ENCODE peak calls at places on chromosomes 11 and 22, in five cellular contexts. H is Ammon's horn, Q is AG08396, O is fibroblast of the aortic adventitia, N is lung. T is an unnamed sample.
A peak's percentile ranks its signal among the peaks of the same experiment; 100 is the strongest.

GRCh38 chr11:42244376-42244775 is 784.9 kb upstream of the LRRC4C start:
- DNase-seq in H (no peak), Q (no peak), O (no peak), N (no peak), T (no peak)

GRCh38 chr11:7677801-7678201 is 4.5 kb upstream of the CYB5R2 start:
- DNase-seq in H (no peak), Q (no peak), O (peak; percentile 56), N (no peak), T (no peak)

GRCh38 chr22:27987557-27987956 is 68.5 kb upstream of the PITPNB start:
- DNase-seq in H (no peak), Q (peak; percentile 70), O (peak; percentile 19), N (no peak), T (peak; percentile 43)

GRCh38 chr22:24059121-24059520 is 48.0 kb downstream of the CABIN1 start:
- DNase-seq in H (no peak), Q (peak; percentile 81), O (peak; percentile 98), N (no peak), T (no peak)

GRCh38 chr11:133821776-133822175 is 23.5 kb downstream of the SPATA19 start:
- DNase-seq in H (peak; percentile 81), Q (no peak), O (no peak), N (peak; percentile 56), T (peak; percentile 69)

GRCh38 chr11:133163463-133164419 is 368.6 kb downstream of the OPCML start:
- DNase-seq in H (peak; percentile 80), Q (peak; percentile 15), O (peak; percentile 2), N (no peak), T (peak; percentile 75)

GRCh38 chr11:63564056-63564784 is 1.0 kb upstream of the PLAAT2 start:
- DNase-seq in H (peak; percentile 73), Q (no peak), O (no peak), N (peak; percentile 29), T (no peak)

GRCh38 chr22:29023172-29023796 is 38.3 kb downstream of the C22orf31 start:
- DNase-seq in H (no peak), Q (no peak), O (no peak), N (no peak), T (no peak)

GRCh38 chr22:47804281-47804680 is 1041.8 kb downstream of the TBC1D22A start:
- DNase-seq in H (no peak), Q (no peak), O (no peak), N (no peak), T (no peak)

GRCh38 chr22:35630387-35630793 is 13.3 kb upstream of the MB start:
- DNase-seq in H (no peak), Q (peak; percentile 58), O (peak; percentile 45), N (no peak), T (no peak)

GRCh38 chr11:71156301-71156700 is 96.1 kb downstream of the SHANK2 start:
- DNase-seq in H (no peak), Q (no peak), O (no peak), N (no peak), T (no peak)

GRCh38 chr11:130947058-130947457 is 30.8 kb upstream of the SNX19 start:
- DNase-seq in H (no peak), Q (no peak), O (no peak), N (no peak), T (no peak)

GRCh38 chr11:118610773-118611432 is 3.5 kb downstream of the PHLDB1 start:
- DNase-seq in H (peak; percentile 70), Q (peak; percentile 60), O (peak; percentile 64), N (peak; percentile 82), T (peak; percentile 81)

GRCh38 chr11:132234878-132235277 is 864.5 kb downstream of the NTM start:
- DNase-seq in H (no peak), Q (peak; percentile 50), O (peak; percentile 58), N (no peak), T (no peak)

GRCh38 chr11:33970984-33971466 is 79.1 kb upstream of the LMO2 start:
- DNase-seq in H (peak; percentile 81), Q (peak; percentile 58), O (peak; percentile 81), N (peak; percentile 47), T (peak; percentile 73)

GRCh38 chr11:9092085-9092484 is 686 bp upstream of the SCUBE2 start:
- DNase-seq in H (no peak), Q (no peak), O (no peak), N (no peak), T (no peak)

GRCh38 chr11:10450451-10451398 is 4.3 kb upstream of the AMPD3 start:
- DNase-seq in H (peak; percentile 35), Q (peak; percentile 60), O (no peak), N (peak; percentile 71), T (peak; percentile 66)

GRCh38 chr11:117096140-117096972 is 1.9 kb downstream of the SIK3 start:
- DNase-seq in H (peak; percentile 88), Q (peak; percentile 31), O (no peak), N (no peak), T (peak; percentile 70)

GRCh38 chr11:79902493-79902892 is 461.7 kb upstream of the TENM4 start:
- DNase-seq in H (no peak), Q (peak; percentile 5), O (no peak), N (no peak), T (no peak)

GRCh38 chr11:2816517-2816916 is 69.1 kb downstream of the CDKN1C start:
- DNase-seq in H (no peak), Q (no peak), O (no peak), N (no peak), T (no peak)

GRCh38 chr11:125517116-125517804 is 21.2 kb upstream of the FEZ1 start:
- DNase-seq in H (peak; percentile 90), Q (peak; percentile 75), O (peak; percentile 86), N (no peak), T (peak; percentile 96)